ENCODE peak calls at places on chromosomes 16 and 17, in five cellular contexts. One of them, this sample, is unnamed.

GRCh38 chr16:12219992-12220391 is 243.5 kb downstream of the SNX29 start:
- DNase-seq in body of pancreas: no peak
- DNase-seq in breast epithelium: no peak
- DNase-seq in cardiac muscle cell: no peak
- DNase-seq in astrocyte of the spinal cord: no peak
- DNase-seq in this sample: no peak

GRCh38 chr16:626787-627457 is 3.9 kb upstream of the WFIKKN1 start:
- DNase-seq in cardiac muscle cell: no peak
- DNase-seq in body of pancreas: no peak
- DNase-seq in breast epithelium: no peak
- DNase-seq in astrocyte of the spinal cord: peak
- DNase-seq in this sample: peak

GRCh38 chr16:2987854-2988253 is 7.6 kb upstream of the PKMYT1 start:
- DNase-seq in astrocyte of the spinal cord: no peak
- DNase-seq in breast epithelium: no peak
- DNase-seq in cardiac muscle cell: peak
- DNase-seq in body of pancreas: no peak
- DNase-seq in this sample: no peak

GRCh38 chr17:49414271-49414621 is 436 bp downstream of the PHB1 start:
- DNase-seq in cardiac muscle cell: peak
- DNase-seq in breast epithelium: no peak
- DNase-seq in astrocyte of the spinal cord: no peak
- DNase-seq in body of pancreas: no peak
- DNase-seq in this sample: no peak

GRCh38 chr17:43468746-43469544 is 14.8 kb upstream of the DHX8 start:
- DNase-seq in astrocyte of the spinal cord: peak
- DNase-seq in cardiac muscle cell: no peak
- DNase-seq in breast epithelium: no peak
- DNase-seq in body of pancreas: no peak
- DNase-seq in this sample: no peak

GRCh38 chr16:81902025-81902424 is 109.2 kb downstream of the SDR42E1 start:
- DNase-seq in breast epithelium: no peak
- DNase-seq in cardiac muscle cell: no peak
- DNase-seq in astrocyte of the spinal cord: peak
- DNase-seq in body of pancreas: no peak
- DNase-seq in this sample: no peak

GRCh38 chr16:31483081-31483480 is at the start of gene SLC5A2:
- DNase-seq in body of pancreas: no peak
- DNase-seq in breast epithelium: no peak
- DNase-seq in cardiac muscle cell: no peak
- DNase-seq in astrocyte of the spinal cord: no peak
- DNase-seq in this sample: no peak

GRCh38 chr16:89174877-89175276 is 3.3 kb downstream of the CDH15 start:
- DNase-seq in astrocyte of the spinal cord: no peak
- DNase-seq in cardiac muscle cell: no peak
- DNase-seq in breast epithelium: no peak
- DNase-seq in body of pancreas: no peak
- DNase-seq in this sample: no peak

GRCh38 chr16:88999457-89000206 is 22.6 kb upstream of the CBFA2T3 start:
- DNase-seq in astrocyte of the spinal cord: no peak
- DNase-seq in breast epithelium: no peak
- DNase-seq in cardiac muscle cell: no peak
- DNase-seq in body of pancreas: no peak
- DNase-seq in this sample: no peak

GRCh38 chr17:37067555-37068111 is 118.9 kb downstream of the AATF start:
- DNase-seq in astrocyte of the spinal cord: peak
- DNase-seq in body of pancreas: peak
- DNase-seq in breast epithelium: peak
- DNase-seq in cardiac muscle cell: no peak
- DNase-seq in this sample: no peak

GRCh38 chr17:14427914-14428639 is 127.2 kb downstream of the HS3ST3B1 start:
- DNase-seq in astrocyte of the spinal cord: no peak
- DNase-seq in body of pancreas: no peak
- DNase-seq in breast epithelium: no peak
- DNase-seq in cardiac muscle cell: no peak
- DNase-seq in this sample: no peak
- H3K4me3 ChIP-seq in astrocyte of the spinal cord: no peak
- H3K4me3 ChIP-seq in body of pancreas: no peak
- H3K4me3 ChIP-seq in breast epithelium: no peak
- H3K4me3 ChIP-seq in cardiac muscle cell: no peak
- H3K4me3 ChIP-seq in this sample: no peak

DNA sequence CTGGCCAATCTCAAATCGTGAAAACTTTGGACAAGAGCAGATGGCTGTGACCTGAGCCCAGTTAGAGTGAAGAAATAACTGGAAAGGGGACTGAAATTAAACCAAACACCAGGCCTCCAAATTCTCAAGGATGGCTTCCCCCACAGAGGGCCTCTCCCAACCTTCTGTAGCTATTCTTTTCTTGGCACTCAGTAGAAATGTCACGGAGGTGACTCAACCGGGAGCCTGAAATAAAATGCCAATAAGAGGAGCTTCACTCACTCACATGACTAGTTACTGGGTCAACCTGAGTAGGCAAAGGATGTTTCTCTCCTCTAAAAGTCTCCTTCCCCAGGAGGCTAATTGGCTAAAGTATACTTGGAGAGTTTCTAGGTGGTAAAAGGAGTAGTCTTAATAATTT is 230.7 kb downstream of the MAF start:
- DNase-seq in astrocyte of the spinal cord: no peak
- DNase-seq in breast epithelium: no peak
- DNase-seq in cardiac muscle cell: no peak
- DNase-seq in body of pancreas: no peak
- DNase-seq in this sample: no peak
- H3K4me3 ChIP-seq in astrocyte of the spinal cord: no peak
- H3K4me3 ChIP-seq in breast epithelium: no peak
- H3K4me3 ChIP-seq in cardiac muscle cell: no peak
- H3K4me3 ChIP-seq in body of pancreas: no peak
- H3K4me3 ChIP-seq in this sample: no peak

DNA sequence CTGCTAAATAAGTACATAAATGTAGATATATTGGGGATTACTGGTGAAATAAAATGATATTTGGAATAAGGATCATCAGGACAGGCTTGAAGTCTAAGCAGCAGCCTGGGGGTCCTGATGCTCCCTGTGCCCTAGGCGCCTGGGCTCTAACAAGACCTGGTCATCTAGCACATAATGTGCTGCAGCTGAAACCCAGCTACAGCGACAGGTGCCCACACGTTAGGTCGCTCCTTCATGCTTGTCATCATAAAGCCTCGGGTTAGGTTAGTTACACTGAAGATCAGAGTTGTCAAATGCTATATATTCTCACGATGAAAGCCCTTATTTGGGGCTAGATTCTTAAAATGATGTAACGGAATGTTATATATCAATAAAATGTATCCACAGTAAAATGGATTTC is 11.5 kb downstream of the NARF start:
- DNase-seq in breast epithelium: no peak
- DNase-seq in cardiac muscle cell: no peak
- DNase-seq in body of pancreas: no peak
- DNase-seq in astrocyte of the spinal cord: no peak
- DNase-seq in this sample: no peak
- H3K4me3 ChIP-seq in breast epithelium: no peak
- H3K4me3 ChIP-seq in cardiac muscle cell: no peak
- H3K4me3 ChIP-seq in body of pancreas: no peak
- H3K4me3 ChIP-seq in astrocyte of the spinal cord: no peak
- H3K4me3 ChIP-seq in this sample: no peak

DNA sequence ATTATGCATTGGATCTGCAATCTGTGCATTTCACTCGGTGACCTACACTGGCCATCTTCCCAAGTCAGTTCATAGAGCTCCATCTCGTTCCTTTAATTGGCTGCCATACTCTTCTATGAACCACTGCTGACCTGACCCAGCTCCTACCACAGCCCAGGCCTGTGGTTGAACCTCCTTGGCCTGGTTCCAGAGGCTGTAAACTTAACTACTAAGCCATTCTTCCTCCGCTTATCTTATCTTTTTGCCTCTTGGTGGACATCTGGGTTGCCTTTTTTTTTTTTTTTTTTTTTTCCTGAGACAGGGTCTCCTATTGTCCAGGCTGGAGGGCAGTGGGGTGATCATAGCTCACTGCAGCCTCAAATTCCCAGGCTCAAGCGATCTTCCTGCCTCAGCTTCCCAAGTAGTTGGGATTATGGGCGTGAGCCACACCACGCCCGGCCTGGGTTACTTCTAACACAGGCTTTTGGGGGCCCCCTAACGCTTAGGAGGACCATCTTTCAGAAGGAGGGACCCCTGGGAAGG is 18.3 kb downstream of the COQ7 start:
- DNase-seq in astrocyte of the spinal cord: no peak
- DNase-seq in cardiac muscle cell: peak
- DNase-seq in body of pancreas: no peak
- DNase-seq in breast epithelium: no peak
- DNase-seq in this sample: no peak
- H3K4me3 ChIP-seq in astrocyte of the spinal cord: no peak
- H3K4me3 ChIP-seq in cardiac muscle cell: no peak
- H3K4me3 ChIP-seq in body of pancreas: no peak
- H3K4me3 ChIP-seq in breast epithelium: peak
- H3K4me3 ChIP-seq in this sample: no peak

GRCh38 chr17:3959921-3960601 is 4.2 kb downstream of the ATP2A3 start:
- DNase-seq in breast epithelium: no peak
- DNase-seq in cardiac muscle cell: no peak
- DNase-seq in astrocyte of the spinal cord: no peak
- DNase-seq in body of pancreas: no peak
- DNase-seq in this sample: no peak

GRCh38 chr17:3957735-3958134 is 6.5 kb downstream of the ATP2A3 start:
- DNase-seq in astrocyte of the spinal cord: no peak
- DNase-seq in breast epithelium: no peak
- DNase-seq in cardiac muscle cell: no peak
- DNase-seq in body of pancreas: no peak
- DNase-seq in this sample: no peak

GRCh38 chr17:3960764-3961163 is 3.5 kb downstream of the ATP2A3 start:
- DNase-seq in cardiac muscle cell: peak
- DNase-seq in body of pancreas: peak
- DNase-seq in breast epithelium: peak
- DNase-seq in astrocyte of the spinal cord: no peak
- DNase-seq in this sample: peak

GRCh38 chr17:3958200-3958599 is 6.0 kb downstream of the ATP2A3 start:
- DNase-seq in body of pancreas: no peak
- DNase-seq in breast epithelium: no peak
- DNase-seq in cardiac muscle cell: no peak
- DNase-seq in astrocyte of the spinal cord: no peak
- DNase-seq in this sample: no peak

GRCh38 chr17:3959295-3959899 is 4.8 kb downstream of the ATP2A3 start:
- DNase-seq in breast epithelium: no peak
- DNase-seq in astrocyte of the spinal cord: peak
- DNase-seq in cardiac muscle cell: no peak
- DNase-seq in body of pancreas: peak
- DNase-seq in this sample: no peak
- H3K4me3 ChIP-seq in breast epithelium: no peak
- H3K4me3 ChIP-seq in astrocyte of the spinal cord: no peak
- H3K4me3 ChIP-seq in cardiac muscle cell: no peak
- H3K4me3 ChIP-seq in body of pancreas: no peak
- H3K4me3 ChIP-seq in this sample: no peak

GRCh38 chr16:48524348-48525200 is 85.4 kb downstream of the N4BP1 start:
- DNase-seq in astrocyte of the spinal cord: no peak
- DNase-seq in breast epithelium: no peak
- DNase-seq in cardiac muscle cell: no peak
- DNase-seq in body of pancreas: no peak
- DNase-seq in this sample: no peak

GRCh38 chr16:48526058-48526957 is 83.7 kb downstream of the N4BP1 start:
- DNase-seq in astrocyte of the spinal cord: no peak
- DNase-seq in cardiac muscle cell: no peak
- DNase-seq in breast epithelium: no peak
- DNase-seq in body of pancreas: peak
- DNase-seq in this sample: no peak

GRCh38 chr16:48522041-48522440 is 87.9 kb downstream of the N4BP1 start:
- DNase-seq in astrocyte of the spinal cord: no peak
- DNase-seq in body of pancreas: no peak
- DNase-seq in breast epithelium: no peak
- DNase-seq in cardiac muscle cell: no peak
- DNase-seq in this sample: peak

GRCh38 chr16:48525201-48526057 is 84.6 kb downstream of the N4BP1 start:
- DNase-seq in body of pancreas: no peak
- DNase-seq in cardiac muscle cell: no peak
- DNase-seq in astrocyte of the spinal cord: no peak
- DNase-seq in breast epithelium: no peak
- DNase-seq in this sample: no peak

GRCh38 chr16:48523415-48524204 is 86.4 kb downstream of the N4BP1 start:
- DNase-seq in breast epithelium: no peak
- DNase-seq in cardiac muscle cell: no peak
- DNase-seq in body of pancreas: no peak
- DNase-seq in astrocyte of the spinal cord: no peak
- DNase-seq in this sample: peak
- H3K4me3 ChIP-seq in breast epithelium: no peak
- H3K4me3 ChIP-seq in cardiac muscle cell: no peak
- H3K4me3 ChIP-seq in body of pancreas: no peak
- H3K4me3 ChIP-seq in astrocyte of the spinal cord: no peak
- H3K4me3 ChIP-seq in this sample: no peak

GRCh38 chr17:29068828-29069227 is 25.9 kb downstream of the PIPOX start:
- DNase-seq in body of pancreas: no peak
- DNase-seq in astrocyte of the spinal cord: no peak
- DNase-seq in cardiac muscle cell: no peak
- DNase-seq in breast epithelium: no peak
- DNase-seq in this sample: no peak
- H3K4me3 ChIP-seq in body of pancreas: no peak
- H3K4me3 ChIP-seq in astrocyte of the spinal cord: no peak
- H3K4me3 ChIP-seq in cardiac muscle cell: no peak
- H3K4me3 ChIP-seq in breast epithelium: no peak
- H3K4me3 ChIP-seq in this sample: no peak

GRCh38 chr17:59620064-59620359 is 317 bp downstream of the CLTC start:
- DNase-seq in astrocyte of the spinal cord: no peak
- DNase-seq in breast epithelium: no peak
- DNase-seq in cardiac muscle cell: no peak
- DNase-seq in body of pancreas: no peak
- DNase-seq in this sample: no peak

GRCh38 chr17:59618894-59619312 is 792 bp upstream of the CLTC start:
- DNase-seq in breast epithelium: no peak
- DNase-seq in cardiac muscle cell: peak
- DNase-seq in astrocyte of the spinal cord: no peak
- DNase-seq in body of pancreas: no peak
- DNase-seq in this sample: no peak

GRCh38 chr17:59619313-59620063 is at the start of gene CLTC:
- DNase-seq in breast epithelium: peak
- DNase-seq in cardiac muscle cell: peak
- DNase-seq in astrocyte of the spinal cord: peak
- DNase-seq in body of pancreas: peak
- DNase-seq in this sample: peak

GRCh38 chr17:59621771-59622170 is 2.1 kb downstream of the CLTC start:
- DNase-seq in breast epithelium: no peak
- DNase-seq in body of pancreas: no peak
- DNase-seq in cardiac muscle cell: no peak
- DNase-seq in astrocyte of the spinal cord: no peak
- DNase-seq in this sample: no peak

DNA sequence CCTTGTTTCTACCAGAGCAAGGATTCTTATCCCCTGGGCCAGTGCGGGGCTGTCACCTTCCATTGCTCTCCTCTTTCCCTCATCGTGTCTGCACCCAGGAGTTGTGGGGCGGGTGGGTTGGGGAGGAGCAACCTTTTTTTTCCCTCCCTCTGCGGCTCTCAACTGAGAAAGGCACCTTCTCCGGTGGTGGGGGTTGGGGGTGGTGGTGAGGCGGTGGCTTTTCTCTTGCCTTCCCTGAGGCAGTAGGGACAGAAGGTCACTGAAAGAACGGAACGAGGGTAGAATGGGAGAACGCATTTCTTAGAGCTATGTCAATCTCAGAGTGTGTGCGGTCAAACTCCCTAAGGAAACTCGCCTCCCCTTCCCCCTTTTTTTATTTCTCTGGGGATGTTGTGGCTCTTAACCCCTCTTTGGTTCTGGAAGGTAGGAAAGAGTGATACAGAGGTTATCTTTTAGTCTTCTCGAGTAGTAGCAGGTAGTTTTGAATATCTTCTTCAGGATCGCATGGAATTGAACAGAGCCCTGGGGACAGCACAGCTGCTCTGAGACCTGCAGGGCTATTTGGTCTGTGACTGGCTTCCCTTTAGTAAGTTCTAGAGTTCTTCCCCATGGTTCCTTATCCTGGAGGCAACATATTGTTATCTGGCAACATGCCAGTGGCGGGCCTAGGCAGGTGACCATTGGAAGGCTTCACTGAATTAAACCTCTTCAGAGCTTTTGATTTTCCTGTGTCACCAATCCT is 994 bp downstream of the CLTC start:
- DNase-seq in body of pancreas: peak
- DNase-seq in breast epithelium: no peak
- DNase-seq in cardiac muscle cell: peak
- DNase-seq in astrocyte of the spinal cord: peak
- DNase-seq in this sample: no peak
- H3K4me3 ChIP-seq in body of pancreas: peak
- H3K4me3 ChIP-seq in breast epithelium: peak
- H3K4me3 ChIP-seq in cardiac muscle cell: peak
- H3K4me3 ChIP-seq in astrocyte of the spinal cord: peak
- H3K4me3 ChIP-seq in this sample: peak